ENCODE peak calls at places on chromosomes 12 and 14, in five cellular contexts. L is GM12865, T is AG09309, U is cardiac fibroblast, M is left ventricle myocardium inferior. O is an unnamed sample.

GRCh38 chr12:107522692-107523477 is 162.7 kb upstream of the PWP1 start:
- DNase-seq in L (no peak), T (no peak), U (no peak), M (no peak), O (no peak)

GRCh38 chr12:80161612-80162011 is 62.3 kb downstream of the OTOGL start:
- DNase-seq in M (no peak), L (no peak), U (no peak), T (no peak), O (no peak)

GRCh38 chr12:131493068-131493826 is 217.6 kb upstream of the SFSWAP start:
- DNase-seq in L (no peak), M (no peak), T (no peak), U (no peak), O (no peak)

GRCh38 chr14:63308723-63309317 is 9.9 kb downstream of the GPHB5 start:
- DNase-seq in U (peak; percentile 28), T (no peak), L (peak; percentile 55), M (no peak), O (peak; percentile 48)

GRCh38 chr12:30926243-30927209 is at the start of gene TSPAN11:
- DNase-seq in L (peak; percentile 50), U (peak; percentile 41), M (peak; percentile 34), T (no peak), O (peak; percentile 47)

GRCh38 chr14:75022655-75023054 is 19.9 kb downstream of the EIF2B2 start:
- DNase-seq in L (peak; percentile 11), M (peak; percentile 67), U (no peak), T (no peak), O (peak; percentile 37)

GRCh38 chr14:30872602-30873001 is 1.8 kb upstream of the COCH start:
- DNase-seq in U (no peak), L (no peak), M (no peak), T (no peak), O (no peak)

GRCh38 chr12:7059780-7060179 is 738 bp upstream of the C1S start:
- DNase-seq in U (no peak), T (no peak), L (no peak), M (no peak), O (no peak)

GRCh38 chr12:65505321-65506121 is 227.0 kb downstream of the MSRB3 start:
- DNase-seq in M (no peak), T (no peak), U (no peak), L (no peak), O (no peak)

GRCh38 chr12:1473418-1473817 is 121.0 kb downstream of the FBXL14 start:
- DNase-seq in M (no peak), U (no peak), L (no peak), T (no peak), O (no peak)

GRCh38 chr14:93114713-93115068 is 1.0 kb downstream of the ITPK1 start:
- DNase-seq in T (no peak), M (peak; percentile 32), U (no peak), L (no peak), O (peak; percentile 42)

GRCh38 chr14:102592969-102593840 is 756 bp downstream of the RCOR1 start:
- DNase-seq in M (peak; percentile 57), L (peak; percentile 62), T (no peak), U (peak; percentile 50), O (peak; percentile 73)

GRCh38 chr14:71597955-71598659 is 334.1 kb upstream of the RGS6 start:
- DNase-seq in M (no peak), T (no peak), U (no peak), L (peak; percentile 73), O (no peak)

GRCh38 chr14:53810221-53810620 is 146.4 kb downstream of the BMP4 start:
- DNase-seq in U (no peak), M (no peak), L (no peak), T (no peak), O (no peak)

GRCh38 chr12:57584690-57585089 is 6.3 kb upstream of the PIP4K2C start:
- DNase-seq in T (no peak), L (no peak), U (no peak), M (no peak), O (no peak)

GRCh38 chr12:104372048-104372720 is 68.6 kb downstream of the EID3 start:
- DNase-seq in L (peak; percentile 33), T (no peak), U (no peak), M (no peak), O (no peak)

GRCh38 chr12:132066345-132066685 is 77.8 kb downstream of the DDX51 start:
- DNase-seq in T (no peak), U (no peak), M (no peak), L (peak; percentile 85), O (no peak)

GRCh38 chr12:89861086-89861485 is 152.4 kb upstream of the ATP2B1 start:
- DNase-seq in M (no peak), L (no peak), T (no peak), U (no peak), O (no peak)

GRCh38 chr14:101022121-101022520 is 118.6 kb upstream of the RTL1 start:
- DNase-seq in U (no peak), L (no peak), T (no peak), M (no peak), O (peak; percentile 4)

GRCh38 chr12:15787801-15788200 is 1.4 kb downstream of the EPS8 start:
- DNase-seq in T (no peak), L (no peak), U (no peak), M (no peak), O (no peak)

GRCh38 chr12:97308576-97309198 is 153.9 kb upstream of the RMST start:
- DNase-seq in U (peak; percentile 73), L (peak; percentile 71), T (peak; percentile 37), M (no peak), O (peak; percentile 55)

GRCh38 chr14:69637503-69638030 is 26.2 kb downstream of the SUSD6 start:
- DNase-seq in U (no peak), M (peak; percentile 46), L (no peak), T (no peak), O (peak; percentile 64)

GRCh38 chr12:40158592-40159111 is 52.8 kb upstream of the SLC2A13 start:
- DNase-seq in M (no peak), L (peak; percentile 29), U (peak; percentile 2), T (no peak), O (no peak)

GRCh38 chr14:72605921-72606220 is 288.0 kb downstream of the DPF3 start:
- DNase-seq in T (no peak), U (no peak), M (no peak), L (no peak), O (no peak)

GRCh38 chr12:39227218-39227617 is 215.7 kb downstream of the KIF21A start:
- DNase-seq in U (no peak), L (no peak), M (no peak), T (no peak), O (peak; percentile 1)

GRCh38 chr12:57695770-57696432 is 2.0 kb downstream of the OS9 start:
- DNase-seq in M (no peak), L (no peak), T (no peak), U (no peak), O (no peak)

GRCh38 chr12:99138397-99138796 is 493.3 kb downstream of the APAF1 start:
- DNase-seq in L (no peak), U (no peak), M (no peak), T (no peak), O (no peak)

DNA sequence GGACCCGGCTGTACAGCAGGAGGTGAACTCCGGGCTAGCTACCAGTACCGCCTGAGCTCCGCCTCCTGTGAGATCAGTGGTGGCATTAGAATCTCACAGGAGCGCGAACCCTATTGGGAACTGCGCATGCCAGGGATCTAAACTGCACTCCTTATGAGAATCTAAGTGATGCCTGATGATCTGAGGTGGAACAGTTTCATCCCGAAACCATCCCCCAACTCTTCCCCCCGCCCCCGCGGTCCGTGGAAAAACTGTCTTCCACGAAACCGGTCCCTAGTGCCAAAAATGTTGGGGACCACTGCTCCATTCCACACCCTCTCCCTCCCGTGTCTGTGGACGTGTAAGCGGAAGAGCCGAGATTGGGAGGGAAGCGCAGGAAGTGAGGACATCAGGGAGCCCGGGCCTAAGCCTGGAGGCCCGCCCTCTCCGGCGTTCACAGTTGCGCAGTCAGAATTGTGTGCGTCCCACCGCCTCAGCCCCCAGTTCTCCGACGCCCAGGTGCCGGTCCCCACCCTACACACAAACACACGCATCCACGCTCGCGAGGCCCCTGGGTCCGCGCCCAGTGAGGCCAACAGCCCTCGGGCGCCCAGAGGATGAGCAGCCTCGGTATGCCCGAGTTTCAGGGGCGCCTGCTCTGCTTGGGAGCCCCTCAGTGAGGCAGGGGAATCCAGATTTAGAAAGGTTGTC is 1.8 kb upstream of the RNASE4 start:
- DNase-seq in U (peak; percentile 95), L (peak; percentile 96), M (peak; percentile 89), T (peak; percentile 79), O (peak; percentile 95)
- TF ChIP-seq CTCF in U (no peak), L (no peak), M (no peak), T (no peak), O (no peak)

GRCh38 chr12:53048033-53048779 is 1.7 kb upstream of the TNS2 start:
- DNase-seq in T (no peak), U (no peak), M (peak; percentile 81), L (no peak), O (no peak)
- TF ChIP-seq CTCF in T (no peak), U (no peak), M (no peak), L (no peak), O (no peak)

DNA sequence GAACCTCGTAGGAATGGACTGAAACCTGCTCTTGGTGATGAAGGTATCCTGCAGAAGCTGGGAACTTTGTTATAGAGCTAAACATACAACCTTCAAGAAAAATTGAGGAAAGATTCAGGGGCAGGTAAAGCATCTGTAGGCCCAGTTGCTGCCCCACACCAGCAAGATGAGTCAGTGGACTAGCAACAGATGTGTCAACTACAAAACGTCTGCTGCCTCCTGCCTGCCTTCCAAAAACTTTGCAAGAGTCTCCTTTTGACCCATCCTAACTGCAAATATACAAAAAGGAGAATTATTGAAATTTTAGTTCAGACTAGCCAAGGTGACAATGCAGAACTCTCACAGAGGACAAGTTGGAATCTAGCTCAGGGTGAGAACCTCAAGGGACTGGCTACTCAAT is 60.9 kb upstream of the TMTC1 start:
- DNase-seq in U (peak; percentile 10), M (no peak), L (no peak), T (no peak), O (no peak)
- TF ChIP-seq CTCF in U (peak; percentile 19), M (no peak), L (no peak), T (no peak), O (no peak)

DNA sequence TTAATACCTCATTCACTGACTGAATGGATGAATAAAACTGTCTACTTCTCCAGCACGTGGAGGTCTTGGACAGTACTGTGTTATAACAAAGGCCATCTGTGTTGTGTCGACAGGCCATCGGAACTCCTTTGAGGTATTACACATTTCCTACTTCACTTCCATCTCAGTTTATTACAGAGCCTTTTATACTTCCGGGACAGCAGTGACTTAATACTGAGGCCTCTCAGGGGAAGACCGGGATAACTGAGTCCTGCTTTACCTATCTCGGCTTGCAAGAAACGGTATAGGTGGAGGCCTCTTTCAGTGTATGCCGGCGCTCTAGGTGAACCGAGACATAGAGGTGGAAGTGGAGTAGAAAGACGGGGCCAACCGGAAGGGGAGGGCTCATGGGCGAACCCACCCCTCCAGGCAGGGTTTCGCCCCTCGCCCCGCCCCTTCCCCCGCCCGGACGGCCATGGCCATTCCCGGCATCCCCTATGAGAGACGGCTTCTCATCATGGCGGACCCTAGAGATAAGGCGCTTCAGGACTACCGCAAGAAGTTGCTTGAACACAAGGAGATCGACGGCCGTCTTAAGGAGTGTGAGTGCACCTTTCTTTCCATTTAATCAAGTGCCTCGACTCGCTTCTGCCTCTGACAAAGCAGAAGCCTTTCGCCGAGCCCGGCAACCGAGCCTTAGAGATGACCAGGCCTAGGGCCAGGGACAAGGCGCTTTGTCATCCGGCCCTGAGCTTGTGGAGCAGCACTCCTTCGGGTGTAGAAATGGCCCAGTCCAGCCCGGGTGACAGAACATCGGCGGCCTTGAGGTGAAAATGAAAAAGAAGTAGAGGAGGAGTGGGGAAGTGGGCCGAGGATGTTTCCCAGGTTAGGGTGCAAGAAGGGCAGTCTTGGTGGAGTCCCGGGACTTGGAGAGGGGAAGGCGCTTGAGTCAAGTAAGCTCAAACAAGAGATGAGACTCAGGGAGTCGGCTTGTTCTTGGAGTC is at the start of gene PSMC6:
- DNase-seq in M (peak; percentile 96), L (peak; percentile 95), U (peak; percentile 91), T (peak; percentile 48), O (peak; percentile 93)
- TF ChIP-seq CTCF in M (no peak), L (no peak), U (no peak), T (no peak), O (no peak)

O was measured in cardiac muscle cell.